ENCODE peak calls at places on chromosomes 1 and 21, in six cellular contexts. N is IMR-90, V is mesenchymal stem cell, I is H1, G is trophoblast cell, H is H9. E is an unnamed sample. For H3K27me3, the result is how much of the 10 kb centered on the place peaks cover.

GRCh38 chr1:162074548-162074947 is 5.1 kb downstream of the NOS1AP start:
- DNase-seq in N (no peak), V (no peak), I (no peak), G (no peak), H (no peak), E (no peak)

GRCh38 chr1:185567006-185567405 is 167.2 kb upstream of the HMCN1 start:
- DNase-seq in N (peak), V (peak), I (no peak), G (no peak), H (no peak), E (no peak)

GRCh38 chr1:208061118-208061517 is 150.2 kb upstream of the CD34 start:
- DNase-seq in N (no peak), V (no peak), I (no peak), G (no peak), H (no peak), E (no peak)

GRCh38 chr21:43361493-43362296 is 65.2 kb downstream of the SIK1 start:
- DNase-seq in N (peak), V (peak), I (no peak), G (no peak), H (no peak), E (no peak)

GRCh38 chr1:203093754-203094410 is 8.1 kb upstream of the MYOG start:
- DNase-seq in N (no peak), V (no peak), I (no peak), G (no peak), H (no peak), E (no peak)

GRCh38 chr1:9473032-9473792 is 66.1 kb upstream of the SLC25A33 start:
- DNase-seq in N (peak), V (peak), I (no peak), G (peak), H (peak), E (no peak)

GRCh38 chr1:88145752-88146151 is 538.3 kb upstream of the PKN2 start:
- DNase-seq in N (peak), V (no peak), I (no peak), G (no peak), H (no peak), E (no peak)

GRCh38 chr1:42201986-42202385 is 37.4 kb upstream of the GUCA2A start:
- DNase-seq in N (no peak), V (no peak), I (no peak), G (no peak), H (no peak), E (no peak)

GRCh38 chr1:183569141-183569540 is 21.1 kb downstream of the NCF2 start:
- DNase-seq in N (peak), V (no peak), I (no peak), G (peak), H (no peak), E (no peak)

GRCh38 chr1:17438176-17438976 is 1.1 kb downstream of the RCC2 start:
- DNase-seq in N (peak), V (peak), I (peak), G (no peak), H (peak), E (peak)

GRCh38 chr1:95287078-95287477 is 53.1 kb downstream of the RWDD3 start:
- DNase-seq in N (no peak), V (no peak), I (no peak), G (no peak), H (no peak), E (no peak)

GRCh38 chr1:248847956-248848561 is 10.0 kb downstream of the ZNF672 start:
- DNase-seq in N (no peak), V (no peak), I (no peak), G (no peak), H (no peak), E (no peak)

DNA sequence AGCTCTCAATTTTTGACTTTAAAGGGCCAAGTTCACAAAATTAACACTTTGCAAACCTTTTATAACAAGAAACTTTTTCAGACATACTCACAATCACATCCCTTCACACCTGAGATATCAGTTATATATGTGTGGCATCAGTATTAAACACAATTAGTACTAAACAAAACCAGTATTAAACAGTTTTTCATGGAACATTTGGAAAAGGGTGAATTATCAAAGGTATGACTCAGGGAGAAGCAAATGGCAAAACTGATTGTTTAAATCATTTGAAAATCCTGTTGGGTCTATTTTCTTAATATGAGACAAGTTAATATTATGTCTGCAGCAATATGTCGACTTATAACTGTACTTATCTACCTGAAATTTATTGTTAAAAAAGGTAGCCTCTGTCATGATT is 587.3 kb downstream of the NEGR1 start:
- DNase-seq in N (no peak), V (no peak), I (no peak), G (no peak), H (no peak), E (no peak)
- H4K91ac ChIP-seq in N (no peak), V (no peak), I (no peak), G (no peak), H (no peak), E (no peak)

DNA sequence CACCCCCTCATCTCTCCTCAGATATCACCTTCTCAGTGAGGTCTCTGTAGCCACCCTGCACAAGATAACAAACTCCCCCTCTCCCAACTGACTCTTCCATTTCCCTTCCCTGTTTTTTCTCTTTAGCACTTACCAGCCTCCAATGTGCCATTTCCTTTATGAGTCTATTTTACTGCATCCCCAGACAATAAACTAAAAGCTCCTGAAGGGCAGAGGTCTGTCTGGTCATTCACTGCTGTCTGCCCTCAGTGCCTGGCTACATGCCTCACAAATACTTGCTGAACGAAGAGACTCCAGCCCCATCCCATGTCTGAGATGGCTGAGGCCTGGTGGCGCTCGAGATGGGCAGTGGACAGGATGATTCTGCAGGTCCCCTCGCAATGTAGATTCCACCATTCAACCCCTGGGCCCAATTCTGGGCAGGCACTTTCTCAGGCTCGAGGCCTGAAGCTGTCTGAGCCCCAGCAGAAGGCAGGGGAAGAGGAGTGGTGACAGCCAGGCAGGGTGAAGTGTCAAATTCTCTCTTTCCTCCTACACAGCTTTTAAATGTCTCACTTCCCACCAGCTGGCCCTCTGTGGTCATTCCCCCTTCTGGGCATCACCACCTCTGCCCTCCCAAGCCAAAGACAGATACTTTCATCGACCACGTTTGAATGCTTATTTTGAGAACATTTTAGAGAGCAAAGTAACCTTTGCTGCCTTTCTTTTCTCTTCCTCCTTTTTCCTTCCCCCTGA is 6.7 kb downstream of the LRRN2 start:
- DNase-seq in N (no peak), V (no peak), I (no peak), G (no peak), H (no peak), E (no peak)
- H3K27me3 ChIP-seq in N (under half), V (half or more), I (under half), G (under half), H (under half), E (under half)

GRCh38 chr21:25424045-25424444 is 183.2 kb downstream of the MRPL39 start:
- DNase-seq in N (no peak), V (no peak), I (no peak), G (no peak), H (no peak), E (no peak)
- H3K4me2 ChIP-seq in N (no peak), V (no peak), I (no peak), G (no peak), H (no peak), E (no peak)

DNA sequence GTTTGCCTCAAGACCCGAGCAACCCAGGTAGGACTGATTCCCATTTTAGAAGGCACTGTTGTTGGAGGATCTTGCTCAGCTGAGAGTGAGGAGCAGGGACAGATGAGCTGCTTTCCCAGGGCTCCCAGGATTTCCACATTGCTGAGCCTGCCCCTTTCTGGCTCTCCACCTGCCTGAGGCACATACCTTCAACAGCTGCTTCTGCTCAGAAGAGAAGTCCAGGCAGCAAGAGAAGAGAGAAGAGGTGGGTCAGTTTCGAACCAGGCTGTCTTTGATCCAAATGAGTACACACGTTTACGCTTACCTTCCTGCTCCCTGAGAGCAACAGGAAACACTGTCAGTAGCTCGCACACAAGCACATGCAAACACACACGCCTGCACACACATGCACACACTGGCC is 5.6 kb downstream of the TNNT2 start:
- DNase-seq in N (no peak), V (no peak), I (no peak), G (peak), H (no peak), E (no peak)
- H4K91ac ChIP-seq in N (no peak), V (no peak), I (no peak), G (no peak), H (no peak), E (peak)

DNA sequence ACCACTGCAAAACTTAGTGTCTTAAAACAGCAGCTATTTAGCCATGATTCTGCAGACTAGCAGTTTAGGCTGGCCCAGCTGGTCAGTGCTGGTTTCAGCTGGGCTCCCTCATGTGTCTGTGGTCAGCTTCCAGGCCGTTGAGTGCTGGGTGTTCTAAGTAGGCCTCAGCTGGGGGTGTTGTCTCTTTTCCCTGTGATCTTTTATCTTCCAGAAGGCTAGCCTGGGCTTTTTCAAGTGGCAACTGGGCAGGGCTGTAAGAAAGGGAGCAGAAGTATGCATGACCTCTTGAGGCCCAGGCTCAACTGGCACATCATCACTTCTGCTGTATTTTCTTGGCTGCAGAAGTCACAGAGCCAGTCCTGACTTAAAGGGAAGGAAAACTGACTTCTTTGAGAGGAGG is 136.1 kb downstream of the KIF26B start:
- DNase-seq in N (no peak), V (peak), I (no peak), G (no peak), H (no peak), E (no peak)
- H3K27me3 ChIP-seq in N (under half), V (under half), I (under half), G (under half), H (under half), E (under half)

GRCh38 chr1:47313915-47314664 is at the start of gene STIL:
- DNase-seq in N (peak), V (peak), I (peak), G (peak), H (peak), E (peak)

GRCh38 chr1:47309427-47309826 is 4.5 kb downstream of the STIL start:
- DNase-seq in N (no peak), V (no peak), I (no peak), G (no peak), H (no peak), E (no peak)
- H3K4me2 ChIP-seq in N (no peak), V (no peak), I (no peak), G (no peak), H (no peak), E (no peak)